ENCODE peak calls at places on chromosomes 1 and 21, in five cellular contexts. W is germinal center; C is PC-3; J is Calu3; R is activated naive CD4-positive, alpha-beta T cell treated with anti-CD3 and anti-CD28 coated beads for 36 hours. H is an unnamed sample.

GRCh38 chr1:173347276-173347675 is 129.9 kb upstream of the PRDX6 start:
- DNase-seq in W (no peak), C (no peak), J (no peak), R (no peak), H (no peak)

GRCh38 chr1:1144122-1144842 is 28.4 kb upstream of the C1orf159 start:
- DNase-seq in W (peak), C (no peak), J (no peak), R (peak), H (peak)

GRCh38 chr1:205421728-205422127 is at the start of gene LEMD1:
- DNase-seq in W (no peak), C (no peak), J (no peak), R (no peak), H (no peak)

GRCh38 chr1:225811622-225812487 is 1.9 kb downstream of the EPHX1 start:
- DNase-seq in W (no peak), C (peak), J (no peak), R (no peak), H (peak)

GRCh38 chr1:5943373-5944068 is 48.7 kb downstream of the NPHP4 start:
- DNase-seq in W (no peak), C (no peak), J (no peak), R (no peak), H (no peak)

GRCh38 chr1:56255516-56256181 is 323.7 kb downstream of the PLPP3 start:
- DNase-seq in W (no peak), C (no peak), J (no peak), R (no peak), H (peak)

GRCh38 chr1:243267346-243268283 is 11.8 kb downstream of the SDCCAG8 start:
- DNase-seq in W (no peak), C (peak), J (peak), R (no peak), H (no peak)

GRCh38 chr1:39988618-39989343 is 33.8 kb downstream of the MFSD2A start:
- DNase-seq in W (no peak), C (peak), J (peak), R (no peak), H (no peak)

GRCh38 chr1:234579967-234580366 is 30.0 kb downstream of the IRF2BP2 start:
- DNase-seq in W (peak), C (peak), J (no peak), R (no peak), H (no peak)

GRCh38 chr1:19814244-19814661 is 830 bp downstream of the RNF186 start:
- DNase-seq in W (no peak), C (no peak), J (no peak), R (no peak), H (no peak)

GRCh38 chr1:116403506-116404136 is 30.6 kb downstream of the ATP1A1 start:
- DNase-seq in W (no peak), C (peak), J (no peak), R (no peak), H (no peak)

GRCh38 chr21:44424608-44425306 is 30.6 kb upstream of the LRRC3 start:
- DNase-seq in W (no peak), C (no peak), J (no peak), R (no peak), H (no peak)

GRCh38 chr1:193629875-193630274 is 443.5 kb upstream of the B3GALT2 start:
- DNase-seq in W (no peak), C (peak), J (no peak), R (no peak), H (no peak)

GRCh38 chr1:90204036-90204594 is 209.2 kb downstream of the ZNF326 start:
- DNase-seq in W (no peak), C (no peak), J (no peak), R (no peak), H (no peak)

GRCh38 chr1:89464008-89464407 is 60.6 kb upstream of the LRRC8B start:
- DNase-seq in W (no peak), C (peak), J (no peak), R (peak), H (no peak)

GRCh38 chr1:29282924-29283803 is 46.8 kb downstream of the PTPRU start:
- DNase-seq in W (peak), C (peak), J (peak), R (no peak), H (peak)

GRCh38 chr1:158491372-158491771 is 19.4 kb downstream of the OR10R2 start:
- DNase-seq in W (no peak), C (no peak), J (no peak), R (no peak), H (no peak)

GRCh38 chr1:91774520-91775203 is 111.3 kb downstream of the TGFBR3 start:
- DNase-seq in W (no peak), C (no peak), J (no peak), R (no peak), H (no peak)

GRCh38 chr1:169487153-169487552 is 1.4 kb upstream of the SLC19A2 start:
- DNase-seq in W (no peak), C (peak), J (no peak), R (no peak), H (no peak)

GRCh38 chr21:43880111-43880985 is 15.3 kb downstream of the AGPAT3 start:
- DNase-seq in W (no peak), C (peak), J (peak), R (no peak), H (no peak)

GRCh38 chr1:189673223-189673622 is 804.4 kb downstream of the BRINP3 start:
- DNase-seq in W (no peak), C (no peak), J (no peak), R (no peak), H (no peak)

GRCh38 chr1:117570988-117571409 is 34.8 kb upstream of the TENT5C start:
- DNase-seq in W (no peak), C (peak), J (peak), R (no peak), H (peak)

H was measured in colonic mucosa.